ENCODE peak calls at places on chromosomes 12 and 14, in four cellular contexts. U is left ventricle myocardium inferior, G is heart left ventricle, N is ovary. D is an unnamed sample.

GRCh38 chr12:113298861-113299545 is 35.9 kb downstream of the SLC8B1 start:
- DNase-seq in G (peak), U (peak), N (peak), D (peak)

GRCh38 chr14:31360919-31361662 is 59.3 kb downstream of the HEATR5A start:
- DNase-seq in U (no peak), G (no peak), N (no peak), D (no peak)

GRCh38 chr12:119780786-119781434 is 96.2 kb downstream of the CIT start:
- DNase-seq in U (no peak), N (no peak), G (no peak), D (peak)

GRCh38 chr14:52299692-52300278 is 14.3 kb upstream of the PTGER2 start:
- DNase-seq in U (no peak), N (no peak), G (no peak), D (no peak)

GRCh38 chr14:48325486-48325885 is 650.1 kb upstream of the MDGA2 start:
- DNase-seq in G (no peak), N (no peak), U (no peak), D (no peak)

GRCh38 chr14:97978336-97978735 is 1181.2 kb downstream of the VRK1 start:
- DNase-seq in N (peak), G (peak), U (peak), D (peak)

GRCh38 chr12:50572275-50572674 is 67.5 kb downstream of the DIP2B start:
- DNase-seq in U (no peak), N (no peak), G (no peak), D (no peak)

GRCh38 chr14:101593411-101594181 is 32.3 kb downstream of the DIO3 start:
- DNase-seq in N (no peak), G (no peak), U (no peak), D (no peak)

GRCh38 chr12:45725631-45726593 is 3.6 kb upstream of the ARID2 start:
- DNase-seq in G (peak), N (no peak), U (no peak), D (no peak)

GRCh38 chr12:45148017-45148416 is 67.9 kb upstream of the ANO6 start:
- DNase-seq in N (no peak), G (no peak), U (no peak), D (no peak)

GRCh38 chr14:44035707-44036106 is 471.4 kb downstream of the FSCB start:
- DNase-seq in N (no peak), U (no peak), G (no peak), D (no peak)

GRCh38 chr12:12804011-12804410 is 9.1 kb upstream of the DDX47 start:
- DNase-seq in U (no peak), N (no peak), G (no peak), D (no peak)

GRCh38 chr12:55659486-55660385 is 23.0 kb downstream of the OR10P1 start:
- DNase-seq in G (peak), U (peak), N (peak), D (no peak)

GRCh38 chr14:88550078-88550477 is 4.7 kb downstream of the PTPN21 start:
- DNase-seq in N (no peak), G (no peak), U (no peak), D (no peak)

GRCh38 chr12:58914457-58914856 is 5.8 kb downstream of the LRIG3 start:
- DNase-seq in N (no peak), U (no peak), G (no peak), D (no peak)

GRCh38 chr12:104998423-104999346 is 12.6 kb downstream of the NOPCHAP1 start:
- DNase-seq in N (no peak), G (no peak), U (no peak), D (no peak)

GRCh38 chr12:69904761-69905160 is 79.7 kb downstream of the MYRFL start:
- DNase-seq in U (no peak), N (no peak), G (no peak), D (no peak)

GRCh38 chr12:6827982-6828670 is at the start of gene P3H3:
- DNase-seq in G (no peak), U (peak), N (peak), D (no peak)

GRCh38 chr12:5456906-5457305 is 25.0 kb downstream of the NTF3 start:
- DNase-seq in U (no peak), G (no peak), N (no peak), D (no peak)

GRCh38 chr12:69901141-69901900 is 76.3 kb downstream of the MYRFL start:
- DNase-seq in G (no peak), N (no peak), U (no peak), D (no peak)

GRCh38 chr12:66352197-66352596 is 49.9 kb downstream of the HELB start:
- DNase-seq in G (no peak), N (no peak), U (peak), D (no peak)

GRCh38 chr14:77026166-77026929 is 2.2 kb downstream of the IRF2BPL start:
- DNase-seq in N (peak), U (peak), G (peak), D (no peak)

GRCh38 chr12:96047621-96048211 is 12.3 kb upstream of the LTA4H start:
- DNase-seq in U (no peak), G (no peak), N (no peak), D (no peak)

GRCh38 chr12:7150356-7150755 is 20.2 kb downstream of the CLSTN3 start:
- DNase-seq in G (no peak), N (peak), U (no peak), D (no peak)

GRCh38 chr12:129540249-129540648 is 363.6 kb downstream of the TMEM132D start:
- DNase-seq in N (no peak), G (no peak), U (no peak), D (no peak)

GRCh38 chr12:26845057-26845666 is 12.2 kb upstream of the ITPR2 start:
- DNase-seq in G (peak), N (peak), U (peak), D (no peak)

GRCh38 chr12:53644133-53644532 is 18.0 kb upstream of the ATF7 start:
- DNase-seq in N (no peak), G (no peak), U (no peak), D (no peak)

GRCh38 chr12:113016796-113017195 is 38.5 kb downstream of the OAS2 start:
- DNase-seq in U (no peak), N (no peak), G (no peak), D (no peak)

GRCh38 chr14:55071870-55072640 is 20.6 kb downstream of the MAPK1IP1L start:
- DNase-seq in G (peak), N (no peak), U (peak), D (peak)

GRCh38 chr14:93729993-93730392 is 58.3 kb downstream of the PRIMA1 start:
- DNase-seq in G (no peak), N (no peak), U (no peak), D (no peak)

GRCh38 chr14:69483765-69484443 is 624 bp upstream of the PLEKHD1 start:
- DNase-seq in N (peak), G (no peak), U (no peak), D (peak)
- H3K27ac ChIP-seq in N (no peak), G (no peak), U (no peak), D (no peak)

DNA sequence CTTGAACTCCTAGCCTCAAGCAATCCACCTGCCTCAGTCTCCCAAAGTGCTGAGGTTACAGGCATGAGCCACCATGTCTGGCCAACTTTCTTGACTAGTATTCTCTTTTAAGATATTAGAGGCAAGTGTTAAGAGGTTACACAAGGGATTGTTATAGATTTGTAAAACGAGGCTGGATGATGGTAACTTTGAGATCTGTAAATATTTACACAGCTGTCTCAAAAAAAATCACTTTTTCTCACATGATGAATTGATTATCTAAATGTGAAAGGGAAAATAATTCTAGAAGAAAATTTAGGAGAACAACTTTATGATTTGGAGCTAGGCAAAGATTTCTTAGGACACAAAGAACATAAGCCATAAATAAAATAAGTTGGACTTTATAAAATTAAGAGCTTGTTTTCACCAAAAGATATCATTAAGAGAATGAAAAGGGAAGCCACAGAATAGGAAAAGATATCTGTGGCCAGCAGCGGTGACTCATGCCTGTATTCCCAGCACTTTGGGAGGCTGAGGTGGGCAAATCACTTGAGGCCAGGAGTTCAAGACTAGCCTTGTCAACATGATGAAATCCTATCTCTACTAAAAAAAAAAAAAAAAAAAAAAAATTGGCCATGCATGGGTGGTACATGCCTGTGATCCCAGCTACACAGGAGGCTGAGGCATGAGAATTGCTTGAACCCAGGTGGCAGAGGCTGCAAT is 77.4 kb downstream of the BBS10 start:
- DNase-seq in U (no peak), N (no peak), G (no peak), D (no peak)
- H3K4me3 ChIP-seq in U (no peak), N (no peak), G (no peak), D (no peak)

GRCh38 chr12:115830070-115830469 is 447.4 kb downstream of the MED13L start:
- DNase-seq in G (no peak), N (no peak), U (no peak), D (no peak)
- H3K27ac ChIP-seq in G (no peak), N (no peak), U (no peak), D (no peak)

DNA sequence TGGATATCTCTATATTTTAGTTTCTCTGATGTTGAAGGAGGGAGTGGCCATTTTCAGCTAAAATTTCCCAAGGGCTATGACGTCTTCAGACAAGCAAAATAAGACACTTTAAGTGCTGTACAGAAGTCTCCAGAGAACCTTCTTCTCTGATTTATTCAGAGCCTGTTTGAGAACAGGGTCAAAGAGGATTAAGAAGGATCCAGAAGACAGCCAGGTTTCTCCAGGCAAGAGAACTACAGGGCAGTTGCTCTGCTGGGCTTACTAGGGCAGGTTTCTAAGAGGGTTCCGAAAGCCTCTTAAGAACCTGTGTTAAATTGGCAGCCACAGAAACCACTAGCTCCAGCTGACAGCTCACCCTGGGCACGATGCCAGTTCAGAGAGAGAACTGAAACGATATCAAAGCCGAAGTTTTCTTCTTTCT is 1.2 kb downstream of the MGP start:
- DNase-seq in U (peak), G (peak), N (peak), D (peak)
- H3K4me3 ChIP-seq in U (peak), G (peak), N (peak), D (peak)

DNA sequence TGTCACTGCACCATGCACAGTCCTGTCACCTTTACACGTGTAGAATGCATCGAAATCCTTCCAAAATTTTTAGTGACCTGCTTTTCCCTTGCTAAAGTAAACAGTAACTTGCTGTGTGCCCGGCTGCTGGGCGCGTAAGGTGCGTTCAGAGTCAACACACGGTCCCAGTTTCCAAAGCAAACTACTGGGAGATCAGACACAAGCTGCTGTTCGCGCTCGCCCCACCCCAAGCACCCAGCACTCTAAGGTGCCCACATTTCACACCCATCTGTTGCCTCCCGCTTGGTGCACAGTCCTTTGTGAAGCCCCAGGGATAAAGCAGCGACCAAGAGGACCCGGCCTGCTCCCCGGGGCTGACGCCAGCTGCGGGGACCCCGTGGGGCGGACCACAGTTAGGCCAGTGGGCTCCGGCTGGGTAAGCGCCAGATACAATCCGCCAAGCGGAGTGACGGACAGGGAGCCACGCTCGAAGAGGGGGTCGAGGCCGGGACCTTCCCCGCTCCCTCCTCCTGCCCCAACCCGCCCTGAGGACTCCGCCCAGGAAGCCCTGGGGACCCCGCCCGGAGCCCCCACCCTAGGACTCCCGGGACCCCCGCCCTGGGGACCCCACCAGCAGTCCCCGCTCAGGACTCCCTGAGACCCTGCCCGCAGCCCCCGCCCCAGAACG is 633 bp downstream of the STX2 start:
- DNase-seq in U (no peak), N (peak), G (peak), D (peak)
- H3K27ac ChIP-seq in U (peak), N (peak), G (peak), D (no peak)

GRCh38 chr12:71157601-71158233 is at the start of gene TSPAN8:
- DNase-seq in U (no peak), N (no peak), G (no peak), D (no peak)
- H3K4me3 ChIP-seq in U (no peak), N (peak), G (no peak), D (peak)

GRCh38 chr14:67576216-67576615 is 23.9 kb downstream of the PIGH start:
- DNase-seq in G (no peak), N (no peak), U (no peak), D (peak)
- H3K27ac ChIP-seq in G (no peak), N (no peak), U (no peak), D (no peak)

GRCh38 chr12:3309805-3310204 is 181.2 kb upstream of the PRMT8 start:
- DNase-seq in U (no peak), G (no peak), N (no peak), D (no peak)

GRCh38 chr12:3310271-3311026 is 180.6 kb upstream of the PRMT8 start:
- DNase-seq in G (no peak), U (no peak), N (no peak), D (no peak)

GRCh38 chr12:3305904-3306619 is 184.9 kb upstream of the PRMT8 start:
- DNase-seq in U (no peak), N (no peak), G (no peak), D (peak)

GRCh38 chr12:3307419-3307818 is 183.6 kb upstream of the PRMT8 start:
- DNase-seq in G (no peak), U (no peak), N (no peak), D (no peak)

DNA sequence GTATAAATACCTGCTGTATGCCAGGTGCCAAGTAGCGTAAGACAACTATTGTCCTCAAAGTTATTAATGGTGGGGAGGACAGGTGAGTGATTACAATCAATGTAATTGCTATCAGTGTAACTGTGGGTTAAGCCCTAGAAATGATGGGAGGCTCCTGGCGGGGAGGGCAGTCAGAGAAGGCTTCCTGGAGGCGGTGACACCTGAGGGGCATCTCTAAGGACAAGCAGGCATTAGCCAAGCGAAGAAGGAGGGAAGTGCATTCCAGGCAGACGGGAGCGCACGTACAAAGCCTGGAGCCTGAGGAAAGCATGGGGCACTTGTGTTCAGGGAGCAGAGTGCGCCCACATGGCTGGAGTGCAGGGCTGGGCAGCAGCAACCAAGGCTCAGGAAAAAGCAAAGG is 182.9 kb upstream of the PRMT8 start:
- DNase-seq in U (no peak), N (no peak), G (no peak), D (no peak)
- H3K4me3 ChIP-seq in U (no peak), N (no peak), G (no peak), D (no peak)

GRCh38 chr12:77995436-77996167 is 164.9 kb downstream of the NAV3 start:
- DNase-seq in G (no peak), N (no peak), U (no peak), D (no peak)
- H3K27ac ChIP-seq in G (no peak), N (no peak), U (no peak), D (no peak)

D was measured in dorsolateral prefrontal cortex.